ENCODE peak calls at places on chromosomes 16 and 17, in five cellular contexts. Y is spleen; J is OCI-LY7; G is LNCaP clone FGC; R is activated CD8-positive, alpha-beta T cell treated with anti-CD3 and anti-CD28 coated beads for 36 hours. F is an unnamed sample.

GRCh38 chr16:69756705-69757104 is 2.0 kb upstream of the NOB1 start:
- DNase-seq in Y (no peak), R (no peak), J (no peak), G (no peak), F (no peak)

GRCh38 chr16:66205287-66206167 is 161.0 kb upstream of the CDH5 start:
- DNase-seq in Y (no peak), J (no peak), R (no peak), G (no peak), F (no peak)

GRCh38 chr16:14307623-14308356 is 236.7 kb downstream of the MRTFB start:
- DNase-seq in G (no peak), J (peak; percentile 53), R (no peak), Y (peak; percentile 63), F (no peak)

GRCh38 chr17:12996357-12996756 is 21.5 kb downstream of the ELAC2 start:
- DNase-seq in J (no peak), G (no peak), Y (no peak), R (no peak), F (no peak)

GRCh38 chr16:11218324-11218962 is 37.6 kb downstream of the SOCS1 start:
- DNase-seq in Y (no peak), G (no peak), R (no peak), J (no peak), F (no peak)

GRCh38 chr17:60823520-60823919 is 145.9 kb downstream of the BCAS3 start:
- DNase-seq in Y (no peak), G (no peak), R (no peak), J (no peak), F (no peak)

GRCh38 chr17:81152288-81152848 is 12.9 kb upstream of the PVALEF start:
- DNase-seq in J (no peak), Y (peak; percentile 68), R (no peak), G (no peak), F (no peak)

GRCh38 chr16:13171313-13171712 is 269.9 kb downstream of the SHISA9 start:
- DNase-seq in G (no peak), R (no peak), Y (no peak), J (peak; percentile 50), F (no peak)

GRCh38 chr16:80500116-80500859 is 40.5 kb upstream of the DYNLRB2 start:
- DNase-seq in J (peak; percentile 2), G (no peak), Y (no peak), R (peak; percentile 21), F (no peak)

GRCh38 chr16:1181715-1182671 is 29.1 kb downstream of the CACNA1H start:
- DNase-seq in G (no peak), J (no peak), R (no peak), Y (no peak), F (no peak)

DNA sequence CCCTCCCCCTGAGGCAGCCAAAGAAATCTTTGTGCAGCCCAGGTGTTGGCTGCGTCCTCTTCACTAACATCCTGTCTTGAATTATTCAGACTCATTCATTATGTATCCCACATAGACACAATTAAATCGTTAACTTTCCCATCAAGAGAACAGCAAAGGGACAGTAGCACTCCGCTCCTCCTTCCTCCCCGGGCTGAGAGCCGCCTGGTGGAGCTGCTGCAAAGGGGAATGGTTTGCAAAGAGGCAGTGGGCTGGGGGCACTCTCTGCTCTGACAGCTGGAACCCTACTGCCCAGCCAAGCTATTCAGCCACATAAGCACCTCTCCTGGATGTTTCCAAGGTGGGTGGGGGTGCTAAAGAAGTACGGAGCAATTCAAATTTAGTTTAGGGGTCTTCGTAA is 289.9 kb upstream of the SOX9 start:
- DNase-seq in R (no peak), J (no peak), G (no peak), Y (no peak), F (no peak)
- TF ChIP-seq CTCF in R (no peak), J (no peak), G (peak; percentile 10), Y (no peak), F (no peak)

DNA sequence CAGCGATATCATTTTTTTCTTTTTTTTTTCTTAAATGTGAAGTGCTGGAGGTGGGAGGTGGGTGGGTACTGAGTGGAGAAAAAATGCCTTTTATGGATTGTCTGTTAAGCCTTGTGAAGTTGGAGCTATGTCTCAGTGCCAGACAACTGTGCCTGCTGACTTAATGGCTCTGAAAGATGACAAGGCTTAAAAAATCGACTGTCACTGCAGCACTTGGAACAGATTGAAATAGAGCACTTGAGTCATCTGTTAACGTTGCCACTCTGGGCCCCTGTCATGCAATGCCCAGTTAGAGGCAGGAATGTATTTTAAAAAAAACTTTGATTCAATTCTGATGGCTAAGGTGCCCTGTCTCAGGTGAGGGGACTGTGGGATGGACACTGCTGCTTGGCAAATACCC is 108.2 kb upstream of the HS3ST2 start:
- DNase-seq in R (no peak), G (no peak), J (no peak), Y (no peak), F (no peak)
- TF ChIP-seq CTCF in R (no peak), G (no peak), J (no peak), Y (no peak), F (no peak)

GRCh38 chr16:89334050-89334449 is 116.5 kb downstream of the ZNF778 start:
- DNase-seq in Y (no peak), R (no peak), G (no peak), J (no peak), F (no peak)

GRCh38 chr16:89332248-89333245 is 115.0 kb downstream of the ZNF778 start:
- DNase-seq in J (peak; percentile 66), G (no peak), Y (no peak), R (no peak), F (no peak)

GRCh38 chr16:89335803-89336485 is 118.4 kb downstream of the ZNF778 start:
- DNase-seq in J (peak; percentile 31), G (no peak), R (no peak), Y (no peak), F (no peak)

GRCh38 chr16:89334461-89334860 is 117.0 kb downstream of the ZNF778 start:
- DNase-seq in R (no peak), Y (no peak), G (no peak), J (no peak), F (no peak)

GRCh38 chr16:89334988-89335802 is 117.7 kb downstream of the ZNF778 start:
- DNase-seq in R (no peak), Y (no peak), G (no peak), J (no peak), F (no peak)
- TF ChIP-seq CTCF in R (no peak), Y (no peak), G (no peak), J (no peak), F (no peak)

GRCh38 chr16:67907397-67907796 is 14.3 kb downstream of the PSKH1 start:
- DNase-seq in R (no peak), J (no peak), Y (no peak), G (no peak), F (no peak)
- TF ChIP-seq CTCF in R (no peak), J (no peak), Y (no peak), G (no peak), F (no peak)